ENCODE peak calls at places on chromosome 21, in eight cellular contexts. L is fibroblast of lung, U is left lung, F is RWPE1, Q is hepatocyte, N is aorta, W is thoracic aorta, B is coronary artery. P is an unnamed sample.

GRCh38 chr21:29938968-29939858 is 583 bp downstream of the GRIK1 start:
- DNase-seq in N (peak), B (no peak), F (no peak), L (peak), W (no peak), Q (peak), U (no peak), P (no peak)

GRCh38 chr21:42219606-42220137 is 732 bp downstream of the ABCG1 start:
- DNase-seq in U (no peak), B (no peak), W (no peak), L (peak), N (no peak), F (no peak), Q (peak), P (no peak)

GRCh38 chr21:41369105-41369914 is 7.5 kb downstream of the MX2 start:
- DNase-seq in F (no peak), L (no peak), Q (peak), U (no peak), W (no peak), B (no peak), N (peak), P (no peak)

GRCh38 chr21:41709965-41710822 is 56.7 kb downstream of the RIPK4 start:
- DNase-seq in Q (no peak), L (no peak), F (no peak), W (no peak), U (no peak), N (no peak), B (no peak), P (no peak)

GRCh38 chr21:35711213-35711612 is 349.1 kb downstream of the SETD4 start:
- DNase-seq in B (no peak), N (no peak), F (no peak), W (no peak), Q (no peak), L (no peak), U (no peak), P (no peak)

GRCh38 chr21:16492892-16493291 is 763.1 kb downstream of the USP25 start:
- DNase-seq in U (no peak), W (no peak), L (peak), F (no peak), N (no peak), Q (no peak), B (no peak), P (no peak)

GRCh38 chr21:42150458-42151085 is 68.4 kb upstream of the ABCG1 start:
- DNase-seq in L (no peak), N (no peak), Q (no peak), U (peak), W (no peak), F (no peak), B (peak), P (no peak)

GRCh38 chr21:35674895-35675470 is 385.3 kb downstream of the SETD4 start:
- DNase-seq in Q (no peak), W (no peak), B (no peak), U (no peak), L (peak), F (no peak), N (no peak), P (no peak)

GRCh38 chr21:42799948-42800347 is 79.4 kb downstream of the WDR4 start:
- DNase-seq in Q (no peak), W (no peak), L (no peak), N (no peak), U (no peak), B (no peak), F (no peak), P (no peak)

GRCh38 chr21:15592957-15593356 is 136.8 kb upstream of the USP25 start:
- DNase-seq in Q (no peak), L (no peak), W (no peak), N (no peak), F (no peak), U (no peak), B (no peak), P (no peak)

GRCh38 chr21:41112740-41113692 is 54.9 kb upstream of the BACE2 start:
- DNase-seq in N (no peak), B (no peak), W (no peak), F (no peak), U (peak), L (peak), Q (peak), P (peak)

GRCh38 chr21:39022901-39023693 is 160.2 kb downstream of the PSMG1 start:
- DNase-seq in W (peak), B (no peak), U (no peak), F (no peak), Q (no peak), L (peak), N (peak), P (no peak)

GRCh38 chr21:17699524-17700189 is 87.0 kb upstream of the BTG3 start:
- DNase-seq in N (no peak), Q (no peak), F (no peak), U (no peak), B (no peak), L (no peak), W (no peak), P (no peak)

GRCh38 chr21:36250423-36251075 is 69.4 kb upstream of the MORC3 start:
- DNase-seq in W (no peak), Q (no peak), B (no peak), N (no peak), U (no peak), F (no peak), L (no peak), P (no peak)

GRCh38 chr21:35226302-35226701 is 177.2 kb upstream of the RUNX1 start:
- DNase-seq in N (no peak), Q (no peak), U (no peak), F (no peak), W (no peak), B (no peak), L (peak), P (no peak)

GRCh38 chr21:17784604-17785402 is 34.4 kb downstream of the C21orf91 start:
- DNase-seq in N (no peak), U (no peak), B (no peak), W (no peak), L (peak), F (no peak), Q (no peak), P (no peak)

GRCh38 chr21:40049031-40049958 is 182.1 kb downstream of the PCP4 start:
- DNase-seq in L (peak), B (no peak), U (no peak), W (peak), N (peak), Q (peak), F (peak), P (peak)

GRCh38 chr21:39799178-39799577 is 54.2 kb downstream of the IGSF5 start:
- DNase-seq in N (no peak), U (no peak), B (no peak), L (no peak), Q (no peak), F (no peak), W (no peak), P (no peak)

GRCh38 chr21:14716761-14717396 is 170.8 kb upstream of the SAMSN1 start:
- DNase-seq in Q (no peak), U (no peak), N (no peak), F (no peak), L (no peak), W (no peak), B (no peak), P (no peak)

GRCh38 chr21:34999397-34999941 is 49.6 kb downstream of the RUNX1 start:
- DNase-seq in Q (no peak), L (no peak), N (no peak), U (no peak), B (no peak), F (no peak), W (no peak), P (no peak)

GRCh38 chr21:17513214-17514123 is 626 bp downstream of the CXADR start:
- DNase-seq in Q (peak), L (peak), F (peak), U (peak), W (no peak), N (peak), B (no peak), P (peak)

GRCh38 chr21:18204931-18205330 is 39.7 kb upstream of the CHODL start:
- DNase-seq in F (no peak), Q (no peak), N (no peak), L (no peak), U (no peak), B (no peak), W (no peak), P (no peak)

GRCh38 chr21:19950347-19950746 is 1047.9 kb upstream of the NCAM2 start:
- DNase-seq in F (no peak), W (no peak), U (no peak), B (no peak), Q (no peak), N (no peak), L (no peak), P (no peak)

GRCh38 chr21:42193131-42193671 is 25.7 kb upstream of the ABCG1 start:
- DNase-seq in L (peak), W (no peak), U (no peak), N (no peak), F (no peak), B (no peak), Q (no peak), P (no peak)

GRCh38 chr21:35843911-35844667 is 216.2 kb downstream of the SETD4 start:
- DNase-seq in N (no peak), Q (no peak), F (no peak), L (no peak), W (no peak), B (no peak), U (no peak), P (no peak)

GRCh38 chr21:35635261-35635660 is 425.1 kb downstream of the SETD4 start:
- DNase-seq in W (no peak), U (no peak), L (peak), B (no peak), F (peak), N (no peak), Q (no peak), P (no peak)

GRCh38 chr21:24941316-24942185 is 665.7 kb downstream of the MRPL39 start:
- DNase-seq in L (peak), W (no peak), N (no peak), F (peak), B (no peak), Q (peak), U (no peak), P (no peak)

GRCh38 chr21:40732998-40733397 is 114.0 kb downstream of the DSCAM start:
- DNase-seq in B (no peak), N (no peak), U (peak), F (no peak), W (no peak), Q (no peak), L (no peak), P (no peak)

GRCh38 chr21:42565886-42566523 is 52.4 kb downstream of the SLC37A1 start:
- DNase-seq in N (peak), L (no peak), F (no peak), Q (no peak), U (peak), W (no peak), B (peak), P (no peak)

GRCh38 chr21:29304577-29304976 is 5.9 kb downstream of the BACH1 start:
- DNase-seq in B (no peak), U (no peak), N (no peak), W (no peak), L (peak), F (no peak), Q (no peak), P (no peak)

GRCh38 chr21:17987328-17987727 is 168.2 kb upstream of the C21orf91 start:
- DNase-seq in B (no peak), F (no peak), Q (no peak), N (no peak), L (no peak), U (no peak), W (no peak), P (no peak)

GRCh38 chr21:29416268-29416667 is 117.5 kb downstream of the BACH1 start:
- DNase-seq in F (no peak), U (no peak), N (no peak), W (no peak), L (no peak), B (no peak), Q (no peak), P (no peak)

GRCh38 chr21:36741506-36741905 is 42.6 kb downstream of the SIM2 start:
- DNase-seq in L (no peak), U (no peak), B (no peak), W (no peak), Q (no peak), N (peak), F (no peak), P (no peak)

GRCh38 chr21:17925900-17926299 is 106.7 kb upstream of the C21orf91 start:
- DNase-seq in L (peak), Q (peak), W (no peak), F (no peak), B (no peak), N (no peak), U (no peak), P (no peak)

GRCh38 chr21:37748351-37748750 is 167.9 kb downstream of the KCNJ6 start:
- DNase-seq in B (no peak), L (peak), Q (no peak), W (no peak), U (no peak), N (no peak), F (no peak), P (no peak)

GRCh38 chr21:37749132-37749531 is 167.1 kb downstream of the KCNJ6 start:
- DNase-seq in B (no peak), L (no peak), F (peak), Q (no peak), U (no peak), W (no peak), N (no peak), P (no peak)

GRCh38 chr21:37757631-37758376 is 158.5 kb downstream of the KCNJ6 start:
- DNase-seq in Q (no peak), U (no peak), B (no peak), W (no peak), N (no peak), L (no peak), F (no peak), P (no peak)

GRCh38 chr21:37751268-37751975 is 164.8 kb downstream of the KCNJ6 start:
- DNase-seq in Q (peak), W (no peak), U (no peak), N (no peak), L (peak), F (no peak), B (no peak), P (no peak)

DNA sequence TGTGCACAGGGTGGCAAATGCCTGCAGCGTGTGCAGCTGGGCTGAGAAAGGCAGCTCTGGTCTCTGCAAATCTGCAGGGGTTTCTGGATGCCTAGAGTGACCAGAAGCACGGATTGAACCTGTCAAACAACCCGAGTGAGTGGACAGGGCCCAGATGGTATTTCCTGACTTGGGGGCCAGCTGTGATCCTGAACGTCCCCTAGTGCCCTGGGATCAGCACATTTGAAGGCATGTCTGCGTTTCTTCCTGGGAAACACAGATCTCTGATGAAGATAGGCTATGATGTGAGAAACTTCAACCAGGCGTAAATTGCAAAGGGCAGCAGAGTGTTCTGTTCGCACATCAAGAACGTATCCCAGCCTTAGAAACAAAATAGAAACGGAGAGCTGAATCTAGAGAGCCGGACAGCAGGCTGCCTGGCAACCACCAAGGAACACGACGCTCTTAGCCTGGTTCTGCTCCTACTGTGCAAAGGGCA is 163.1 kb downstream of the KCNJ6 start:
- DNase-seq in W (no peak), N (no peak), F (no peak), U (no peak), Q (no peak), L (no peak), B (no peak), P (no peak)
- H3K27ac ChIP-seq in W (no peak), N (no peak), F (no peak), U (no peak), Q (no peak), L (no peak), B (no peak), P (no peak)

GRCh38 chr21:45513003-45513706 is 29.1 kb downstream of the SLC19A1 start:
- DNase-seq in W (no peak), B (no peak), N (peak), L (no peak), Q (no peak), U (peak), F (no peak), P (no peak)
- H3K27ac ChIP-seq in W (no peak), B (no peak), N (no peak), L (no peak), Q (no peak), U (no peak), F (no peak), P (no peak)

GRCh38 chr21:26528882-26529281 is 44.2 kb downstream of the CYYR1 start:
- DNase-seq in N (no peak), L (no peak), Q (no peak), W (no peak), F (no peak), B (no peak), U (no peak), P (no peak)
- H3K27ac ChIP-seq in N (no peak), L (no peak), Q (no peak), W (no peak), F (no peak), B (no peak), U (no peak), P (no peak)

GRCh38 chr21:44018127-44018526 is 6.0 kb downstream of the TRAPPC10 start:
- DNase-seq in B (no peak), U (no peak), Q (no peak), F (no peak), L (no peak), W (no peak), N (no peak), P (no peak)

GRCh38 chr21:44018813-44019567 is 6.9 kb downstream of the TRAPPC10 start:
- DNase-seq in F (no peak), W (no peak), B (no peak), Q (no peak), L (no peak), N (no peak), U (no peak), P (no peak)

GRCh38 chr21:44019568-44019958 is 7.5 kb downstream of the TRAPPC10 start:
- DNase-seq in N (no peak), F (no peak), U (no peak), Q (no peak), W (no peak), L (no peak), B (no peak), P (no peak)

GRCh38 chr21:44021064-44021463 is 9.0 kb downstream of the TRAPPC10 start:
- DNase-seq in F (no peak), B (no peak), N (no peak), L (no peak), Q (no peak), U (no peak), W (no peak), P (no peak)

DNA sequence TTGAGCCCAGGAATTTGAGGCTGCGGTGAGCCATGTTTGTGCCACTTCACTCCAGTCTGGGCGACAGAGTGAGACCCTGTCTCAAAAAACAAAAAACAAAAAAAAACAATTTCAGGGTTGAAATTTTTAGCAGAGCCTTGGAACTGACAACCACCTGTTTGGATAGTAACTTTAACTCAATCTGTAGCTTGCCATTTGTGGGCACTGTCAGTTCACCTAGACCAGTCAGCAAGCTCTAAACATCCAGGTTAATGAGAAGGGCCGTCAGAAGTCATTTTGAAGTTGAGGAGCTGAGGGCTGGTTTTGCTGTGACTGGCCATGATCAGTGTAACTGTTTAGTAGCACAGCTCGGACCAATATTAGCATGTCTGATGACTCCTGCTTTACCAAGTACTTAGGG is 8.4 kb downstream of the TRAPPC10 start:
- DNase-seq in Q (no peak), W (no peak), F (no peak), U (no peak), L (no peak), N (no peak), B (no peak), P (no peak)
- H3K27ac ChIP-seq in Q (no peak), W (no peak), F (no peak), U (no peak), L (no peak), N (no peak), B (no peak), P (no peak)

DNA sequence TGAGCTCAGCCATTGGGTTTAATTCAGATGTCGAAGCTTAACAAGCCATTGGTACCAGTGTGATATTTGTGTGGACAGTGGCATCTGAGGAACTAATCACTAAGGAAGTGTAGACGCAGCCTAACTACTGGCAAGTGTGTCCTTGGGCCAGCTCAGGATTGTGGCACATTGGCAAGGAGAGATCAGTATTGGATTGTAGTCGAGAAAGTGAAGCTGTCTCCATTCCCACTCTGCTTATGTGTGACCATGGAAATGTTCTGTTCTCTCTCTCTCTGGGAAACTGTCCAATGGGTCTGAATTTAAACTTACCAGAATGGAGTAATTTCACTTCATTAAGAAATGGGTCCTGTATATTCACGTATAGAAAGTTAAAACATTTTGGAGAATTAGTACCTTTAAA is 112.2 kb downstream of the ITSN1 start:
- DNase-seq in U (no peak), W (no peak), B (no peak), F (no peak), Q (no peak), N (no peak), L (no peak), P (no peak)
- H3K27ac ChIP-seq in U (no peak), W (no peak), B (peak), F (no peak), Q (no peak), N (no peak), L (no peak), P (no peak)

GRCh38 chr21:46634966-46635323 is 529 bp upstream of the PRMT2 start:
- DNase-seq in F (peak), Q (peak), N (no peak), W (peak), U (peak), B (no peak), L (peak), P (peak)

GRCh38 chr21:46634427-46634826 is 1.0 kb upstream of the PRMT2 start:
- DNase-seq in L (no peak), Q (no peak), B (no peak), F (no peak), W (no peak), U (no peak), N (no peak), P (no peak)

GRCh38 chr21:46635324-46636180 is at the start of gene PRMT2:
- DNase-seq in N (peak), W (peak), B (peak), U (peak), F (peak), L (peak), Q (peak), P (peak)

GRCh38 chr21:46636550-46637289 is 1.2 kb downstream of the PRMT2 start:
- DNase-seq in N (no peak), F (no peak), Q (no peak), L (peak), B (no peak), U (no peak), W (no peak), P (no peak)

GRCh38 chr21:46636181-46636512 is 673 bp downstream of the PRMT2 start:
- DNase-seq in L (no peak), N (no peak), B (no peak), U (no peak), F (no peak), W (no peak), Q (no peak), P (no peak)
- H3K27ac ChIP-seq in L (peak), N (no peak), B (peak), U (peak), F (peak), W (peak), Q (peak), P (peak)

GRCh38 chr21:26840912-26841311 is 4.3 kb downstream of the ADAMTS1 start:
- DNase-seq in F (no peak), L (peak), N (peak), W (peak), Q (peak), U (no peak), B (peak), P (no peak)
- H3K27ac ChIP-seq in F (no peak), L (peak), N (no peak), W (peak), Q (peak), U (no peak), B (peak), P (no peak)

GRCh38 chr21:32445101-32445500 is 32.6 kb downstream of the EVA1C start:
- DNase-seq in N (no peak), W (no peak), U (no peak), Q (no peak), B (no peak), L (no peak), F (no peak), P (no peak)

GRCh38 chr21:32452641-32453040 is 40.1 kb downstream of the EVA1C start:
- DNase-seq in F (no peak), Q (no peak), L (no peak), U (no peak), N (no peak), B (no peak), W (no peak), P (no peak)

GRCh38 chr21:32448803-32449594 is 36.5 kb downstream of the EVA1C start:
- DNase-seq in U (no peak), B (no peak), N (no peak), Q (no peak), W (no peak), L (peak), F (no peak), P (no peak)
- H3K27ac ChIP-seq in U (peak), B (peak), N (no peak), Q (no peak), W (peak), L (no peak), F (peak), P (no peak)

P was measured in substantia nigra.